ENCODE peak calls at places on chromosomes 2 and 18, in five cellular contexts. J is upper lobe of left lung; P is uterus; H is cardiac muscle cell; K is CD4-positive, CD25-positive, alpha-beta regulatory T cell. T is an unnamed sample.

GRCh38 chr18:58221060-58221725 is 177.2 kb downstream of the NEDD4L start:
- DNase-seq in H (no peak), P (no peak), K (no peak), J (peak), T (peak)

GRCh38 chr2:39545957-39546356 is 108.9 kb upstream of the MAP4K3 start:
- DNase-seq in J (no peak), H (no peak), P (no peak), K (no peak), T (no peak)

GRCh38 chr2:47916437-47916836 is 10.1 kb upstream of the FBXO11 start:
- DNase-seq in P (no peak), K (no peak), J (no peak), H (no peak), T (no peak)

GRCh38 chr2:17171446-17172049 is 346.7 kb downstream of the RAD51AP2 start:
- DNase-seq in H (peak), K (no peak), P (no peak), J (no peak), T (no peak)

GRCh38 chr2:1782514-1782913 is 38.2 kb upstream of the PXDN start:
- DNase-seq in P (no peak), K (no peak), J (no peak), H (no peak), T (no peak)

GRCh38 chr2:216735086-216735485 is 39.7 kb upstream of the IGFBP5 start:
- DNase-seq in K (no peak), J (no peak), P (peak), H (peak), T (no peak)

GRCh38 chr2:75561566-75562512 is 1.1 kb upstream of the EVA1A start:
- DNase-seq in J (peak), P (no peak), K (no peak), H (no peak), T (no peak)

GRCh38 chr2:235366847-235367246 is 127.0 kb upstream of the AGAP1 start:
- DNase-seq in H (no peak), K (no peak), P (no peak), J (no peak), T (no peak)

DNA sequence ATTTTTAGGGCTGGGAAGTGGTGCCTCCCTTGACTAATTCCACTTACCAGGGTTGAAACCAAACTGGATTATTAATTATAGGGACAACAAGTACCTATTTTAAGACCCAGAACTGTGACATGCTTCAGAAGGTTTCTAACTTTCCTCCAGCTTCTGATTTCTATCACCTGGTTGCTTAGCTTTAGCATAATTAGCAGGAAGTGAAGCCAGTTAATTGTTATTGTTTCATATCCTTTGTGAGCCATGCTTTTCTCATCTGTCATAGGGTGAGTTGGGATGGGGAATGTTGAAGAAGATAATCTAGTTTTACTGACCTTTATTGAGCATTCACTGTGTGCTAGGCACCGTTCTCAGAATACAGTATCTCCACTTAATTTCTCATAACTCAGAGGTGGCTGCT is 3.2 kb downstream of the YPEL5 start:
- DNase-seq in J (no peak), H (no peak), K (peak), P (no peak), T (no peak)
- H3K4me3 ChIP-seq in J (peak), H (no peak), K (peak), P (no peak), T (peak)

GRCh38 chr2:111695441-111696007 is 188.5 kb downstream of the ANAPC1 start:
- DNase-seq in J (no peak), H (no peak), K (no peak), P (no peak), T (no peak)
- H3K27ac ChIP-seq in J (no peak), H (no peak), K (no peak), P (no peak), T (no peak)

GRCh38 chr2:69248232-69248631 is 138.8 kb downstream of the GFPT1 start:
- DNase-seq in J (no peak), P (no peak), K (no peak), H (no peak), T (no peak)
- H3K4me3 ChIP-seq in J (no peak), P (no peak), K (no peak), H (no peak), T (no peak)

GRCh38 chr2:37665038-37665437 is 6.4 kb downstream of the CDC42EP3 start:
- DNase-seq in H (no peak), P (no peak), K (no peak), J (no peak), T (no peak)

GRCh38 chr2:37666772-37667171 is 4.7 kb downstream of the CDC42EP3 start:
- DNase-seq in K (no peak), P (no peak), H (no peak), J (no peak), T (no peak)

GRCh38 chr2:37669500-37669899 is 1.9 kb downstream of the CDC42EP3 start:
- DNase-seq in H (no peak), K (no peak), J (no peak), P (no peak), T (no peak)

GRCh38 chr2:37665622-37666362 is 5.7 kb downstream of the CDC42EP3 start:
- DNase-seq in K (no peak), P (no peak), H (no peak), J (no peak), T (no peak)

GRCh38 chr2:37667704-37668103 is 3.7 kb downstream of the CDC42EP3 start:
- DNase-seq in P (no peak), J (no peak), K (no peak), H (no peak), T (no peak)
- H3K27ac ChIP-seq in P (peak), J (no peak), K (no peak), H (no peak), T (no peak)

GRCh38 chr2:200308001-200308400 is 1.5 kb downstream of the SPATS2L start:
- DNase-seq in P (no peak), H (no peak), J (no peak), K (no peak), T (no peak)

GRCh38 chr2:200306969-200307811 is 697 bp downstream of the SPATS2L start:
- DNase-seq in K (peak), P (peak), H (peak), J (peak), T (no peak)

GRCh38 chr2:200309296-200309846 is 2.9 kb downstream of the SPATS2L start:
- DNase-seq in H (no peak), K (no peak), P (no peak), J (no peak), T (no peak)

GRCh38 chr2:200310545-200310971 is 4.1 kb downstream of the SPATS2L start:
- DNase-seq in P (no peak), J (no peak), H (no peak), K (no peak), T (no peak)

GRCh38 chr2:200308421-200309295 is 2.2 kb downstream of the SPATS2L start:
- DNase-seq in J (no peak), K (no peak), P (no peak), H (peak), T (no peak)
- H3K4me3 ChIP-seq in J (peak), K (peak), P (peak), H (peak), T (peak)

DNA sequence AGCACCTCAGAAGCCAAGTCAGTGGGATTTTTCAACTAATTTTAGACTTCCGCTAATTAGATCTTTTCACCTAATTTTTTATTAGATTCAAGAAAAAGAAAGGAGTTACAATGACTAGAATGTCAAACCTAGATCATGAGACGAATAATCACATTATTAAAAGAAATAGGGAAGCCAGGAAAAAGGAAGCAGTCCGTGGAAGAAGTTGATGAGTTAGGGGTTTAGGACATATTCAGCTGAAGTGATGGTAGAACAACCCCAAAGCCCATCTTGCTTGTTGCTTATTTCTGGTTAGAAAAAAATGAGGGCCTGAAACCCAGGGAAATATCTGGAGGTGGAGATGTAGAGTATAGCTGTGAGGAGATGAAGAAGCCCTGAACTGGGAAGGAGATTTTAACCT is 8.0 kb downstream of the KLF7 start:
- DNase-seq in H (no peak), J (no peak), K (no peak), P (no peak), T (no peak)
- H3K27ac ChIP-seq in H (no peak), J (peak), K (no peak), P (peak), T (no peak)

DNA sequence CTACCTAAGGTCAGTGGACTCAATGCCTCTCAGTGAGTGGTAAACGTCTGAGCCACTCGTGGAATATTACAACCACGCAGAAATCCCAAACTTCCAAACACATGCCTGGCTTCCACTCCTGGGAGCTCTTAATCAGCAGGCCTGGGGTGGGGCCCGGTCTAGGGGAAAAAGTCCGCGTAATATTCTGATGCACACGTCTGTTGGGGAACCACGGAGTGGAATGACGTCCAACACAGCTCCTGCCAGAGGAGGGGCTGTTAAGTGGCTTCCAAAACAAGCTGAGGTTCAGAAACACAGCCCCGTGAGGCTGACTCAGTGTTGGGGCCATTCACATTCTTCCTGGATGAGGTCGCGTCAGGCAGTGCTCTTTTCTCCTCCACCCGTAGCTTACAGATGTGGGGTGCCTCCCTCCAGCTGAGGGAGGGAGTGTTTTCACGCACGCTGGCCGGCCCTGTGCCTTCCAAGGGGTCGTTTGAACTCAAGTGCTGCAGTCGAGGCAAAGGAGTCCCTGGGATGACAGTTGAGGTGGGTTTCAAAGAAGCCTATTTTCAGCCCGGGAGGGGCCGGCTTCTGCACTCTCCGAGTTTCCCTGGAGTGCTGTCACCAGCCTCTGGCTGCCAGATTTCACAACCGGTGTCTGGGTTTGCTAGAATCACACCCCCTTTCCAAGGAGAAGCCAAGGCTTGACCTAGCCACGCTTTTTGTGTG is 73.1 kb downstream of the ACKR3 start:
- DNase-seq in H (no peak), P (peak), J (peak), K (no peak), T (peak)
- H3K4me3 ChIP-seq in H (no peak), P (no peak), J (no peak), K (no peak), T (no peak)

T was measured in breast epithelium.